ENCODE peak calls at places on chromosomes 6 and 20, in eight cellular contexts. One of them, this sample, is unnamed.

GRCh38 chr6:108336971-108337370 is 42.1 kb downstream of the AFG1L start:
- DNase-seq in HT-29: no peak
- DNase-seq in GM03348: no peak
- DNase-seq in GM23338: no peak
- DNase-seq in fibroblast of gingiva: no peak
- DNase-seq in coronary artery: no peak
- DNase-seq in adipocyte: no peak
- DNase-seq in effector CD8-positive, alpha-beta T cell: no peak
- DNase-seq in this sample: no peak

GRCh38 chr6:121652726-121653623 is 217.5 kb downstream of the GJA1 start:
- DNase-seq in HT-29: no peak
- DNase-seq in GM03348: peak
- DNase-seq in GM23338: no peak
- DNase-seq in fibroblast of gingiva: peak
- DNase-seq in coronary artery: no peak
- DNase-seq in adipocyte: peak
- DNase-seq in effector CD8-positive, alpha-beta T cell: no peak
- DNase-seq in this sample: no peak

GRCh38 chr6:63677282-63677681 is 41.7 kb downstream of the PHF3 start:
- DNase-seq in HT-29: peak
- DNase-seq in GM03348: peak
- DNase-seq in GM23338: no peak
- DNase-seq in fibroblast of gingiva: peak
- DNase-seq in coronary artery: no peak
- DNase-seq in adipocyte: peak
- DNase-seq in effector CD8-positive, alpha-beta T cell: no peak
- DNase-seq in this sample: no peak

GRCh38 chr6:158142789-158143188 is 25.3 kb downstream of the SERAC1 start:
- DNase-seq in HT-29: peak
- DNase-seq in GM03348: peak
- DNase-seq in GM23338: no peak
- DNase-seq in fibroblast of gingiva: peak
- DNase-seq in coronary artery: no peak
- DNase-seq in adipocyte: peak
- DNase-seq in effector CD8-positive, alpha-beta T cell: no peak
- DNase-seq in this sample: no peak

GRCh38 chr6:53959717-53960116 is 151.5 kb upstream of the MLIP start:
- DNase-seq in HT-29: no peak
- DNase-seq in GM03348: peak
- DNase-seq in GM23338: no peak
- DNase-seq in fibroblast of gingiva: no peak
- DNase-seq in coronary artery: no peak
- DNase-seq in adipocyte: no peak
- DNase-seq in effector CD8-positive, alpha-beta T cell: no peak
- DNase-seq in this sample: no peak

GRCh38 chr6:139531148-139531547 is 156.7 kb upstream of the CITED2 start:
- DNase-seq in HT-29: peak
- DNase-seq in GM03348: no peak
- DNase-seq in GM23338: no peak
- DNase-seq in fibroblast of gingiva: peak
- DNase-seq in coronary artery: no peak
- DNase-seq in adipocyte: peak
- DNase-seq in effector CD8-positive, alpha-beta T cell: no peak
- DNase-seq in this sample: no peak

GRCh38 chr6:152380993-152381898 is 255.9 kb downstream of the SYNE1 start:
- DNase-seq in HT-29: peak
- DNase-seq in GM03348: peak
- DNase-seq in GM23338: no peak
- DNase-seq in fibroblast of gingiva: peak
- DNase-seq in coronary artery: peak
- DNase-seq in adipocyte: peak
- DNase-seq in effector CD8-positive, alpha-beta T cell: no peak
- DNase-seq in this sample: peak

GRCh38 chr6:34664270-34664971 is 32.1 kb downstream of the ILRUN start:
- DNase-seq in HT-29: no peak
- DNase-seq in GM03348: no peak
- DNase-seq in GM23338: no peak
- DNase-seq in fibroblast of gingiva: peak
- DNase-seq in coronary artery: no peak
- DNase-seq in adipocyte: peak
- DNase-seq in effector CD8-positive, alpha-beta T cell: no peak
- DNase-seq in this sample: no peak

GRCh38 chr20:41889871-41890224 is 271.7 kb upstream of the CHD6 start:
- DNase-seq in HT-29: no peak
- DNase-seq in GM03348: no peak
- DNase-seq in GM23338: no peak
- DNase-seq in fibroblast of gingiva: no peak
- DNase-seq in coronary artery: no peak
- DNase-seq in adipocyte: no peak
- DNase-seq in effector CD8-positive, alpha-beta T cell: no peak
- DNase-seq in this sample: no peak

GRCh38 chr6:89368107-89368506 is 15.6 kb upstream of the UBE2J1 start:
- DNase-seq in HT-29: peak
- DNase-seq in GM03348: peak
- DNase-seq in GM23338: peak
- DNase-seq in fibroblast of gingiva: peak
- DNase-seq in coronary artery: no peak
- DNase-seq in adipocyte: peak
- DNase-seq in effector CD8-positive, alpha-beta T cell: peak
- DNase-seq in this sample: peak

This sample was measured in Ammon's horn.